ENCODE peak calls at places on chromosomes 13 and 19, in four cellular contexts. Q is T-cell, F is HT1080, J is NCI-H1048. S is an unnamed sample.

GRCh38 chr13:108993346-108993745 is 363.9 kb downstream of the MYO16 start:
- DNase-seq in F (no peak), J (no peak), Q (no peak), S (no peak)

GRCh38 chr13:87124785-87125074 is 546.4 kb upstream of the SLITRK5 start:
- DNase-seq in Q (no peak), F (no peak), J (no peak), S (no peak)

GRCh38 chr13:39422845-39423565 is 180.0 kb downstream of the LHFPL6 start:
- DNase-seq in F (no peak), Q (no peak), J (no peak), S (no peak)

GRCh38 chr19:51726049-51726448 is 2.3 kb upstream of the HAS1 start:
- DNase-seq in Q (no peak), J (no peak), F (peak), S (peak)

GRCh38 chr19:45191324-45191845 is 12.8 kb downstream of the BLOC1S3 start:
- DNase-seq in Q (no peak), J (no peak), F (no peak), S (no peak)

GRCh38 chr19:15443838-15444237 is 5.9 kb downstream of the WIZ start:
- DNase-seq in Q (no peak), F (no peak), J (no peak), S (no peak)

GRCh38 chr19:38733493-38734175 is 10.6 kb downstream of the CAPN12 start:
- DNase-seq in J (no peak), Q (no peak), F (peak), S (peak)

GRCh38 chr13:68846663-68847062 is 1261.0 kb upstream of the ATXN8OS start:
- DNase-seq in Q (no peak), F (no peak), J (no peak), S (no peak)

GRCh38 chr19:42330521-42330835 is 5.0 kb downstream of the MEGF8 start:
- DNase-seq in J (no peak), F (no peak), Q (no peak), S (no peak)

GRCh38 chr19:35304036-35304435 is 12.1 kb downstream of the MAG start:
- DNase-seq in J (no peak), Q (no peak), F (no peak), S (no peak)

GRCh38 chr13:59494560-59494970 is 669.2 kb downstream of the DIAPH3 start:
- DNase-seq in Q (no peak), F (no peak), J (no peak), S (no peak)

GRCh38 chr19:19171821-19172532 is 1.9 kb upstream of the MEF2B start:
- DNase-seq in Q (no peak), F (no peak), J (no peak), S (no peak)

GRCh38 chr19:45395524-45396388 is 9.1 kb downstream of the PPP1R13L start:
- DNase-seq in J (no peak), Q (no peak), F (no peak), S (no peak)

GRCh38 chr19:38710928-38711725 is 33.1 kb downstream of the CAPN12 start:
- DNase-seq in Q (no peak), J (no peak), F (no peak), S (no peak)

GRCh38 chr19:3250675-3251074 is 26.2 kb downstream of the CELF5 start:
- DNase-seq in J (no peak), Q (peak), F (no peak), S (no peak)

GRCh38 chr13:81686877-81687276 is 1346.0 kb upstream of the SPRY2 start:
- DNase-seq in J (no peak), Q (no peak), F (peak), S (no peak)

GRCh38 chr13:102700088-102701031 is 5.5 kb upstream of the METTL21C start:
- DNase-seq in F (no peak), J (no peak), Q (no peak), S (no peak)

GRCh38 chr13:49711218-49711863 is 20.1 kb upstream of the EBPL start:
- DNase-seq in Q (no peak), F (peak), J (no peak), S (no peak)

GRCh38 chr19:47573076-47574026 is at the start of gene ZNF541:
- DNase-seq in Q (peak), F (no peak), J (no peak), S (peak)

GRCh38 chr13:94481966-94482365 is 2.5 kb upstream of the DCT start:
- DNase-seq in J (no peak), Q (no peak), F (peak), S (no peak)

GRCh38 chr19:46728693-46729339 is 11.9 kb upstream of the PRKD2 start:
- DNase-seq in Q (peak), J (no peak), F (peak), S (no peak)

GRCh38 chr13:95181586-95181985 is 119.7 kb downstream of the ABCC4 start:
- DNase-seq in F (no peak), J (no peak), Q (no peak), S (no peak)

GRCh38 chr13:101157261-101157660 is 259.0 kb downstream of the NALCN start:
- DNase-seq in Q (no peak), J (no peak), F (no peak), S (no peak)

GRCh38 chr19:17488593-17489391 is 18.5 kb downstream of the SLC27A1 start:
- DNase-seq in Q (peak), J (peak), F (no peak), S (no peak)

GRCh38 chr13:110714798-110715394 is 1.4 kb downstream of the ING1 start:
- DNase-seq in J (no peak), F (no peak), Q (peak), S (peak)

GRCh38 chr19:18863843-18864362 is 32.1 kb downstream of the CERS1 start:
- DNase-seq in J (no peak), Q (no peak), F (no peak), S (peak)

GRCh38 chr13:93882086-93882651 is 597.3 kb downstream of the DCT start:
- DNase-seq in J (no peak), Q (no peak), F (no peak), S (no peak)

GRCh38 chr19:12293771-12294307 is 844 bp downstream of the ZNF44 start:
- DNase-seq in Q (peak), F (no peak), J (no peak), S (peak)

GRCh38 chr19:13959962-13960862 is 7.9 kb downstream of the DCAF15 start:
- DNase-seq in J (no peak), Q (no peak), F (no peak), S (no peak)

GRCh38 chr13:65892859-65893258 is 1337.3 kb downstream of the PCDH9 start:
- DNase-seq in Q (no peak), F (peak), J (no peak), S (no peak)

GRCh38 chr13:64782459-64782858 is 2447.7 kb downstream of the PCDH9 start:
- DNase-seq in J (no peak), Q (no peak), F (peak), S (no peak)

GRCh38 chr19:33438987-33439781 is 65.7 kb downstream of the CEBPG start:
- DNase-seq in Q (no peak), J (no peak), F (no peak), S (peak)

S was measured in RWPE2.